ENCODE peak calls at places on chromosomes 6 and 20, in ten cellular contexts. T, P, X, H, J, S, E, G, F and I are unnamed samples. For H3K4me1 and H3K9me3, the result is how much of the 10 kb centered on the place peaks cover.

GRCh38 chr6:14824835-14825223 is 421.0 kb upstream of the JARID2 start:
- DNase-seq in T (no peak), P (no peak), X (no peak), H (no peak), J (no peak), S (no peak), E (no peak), G (no peak), F (no peak), I (no peak)

GRCh38 chr20:29318871-29319461 is 1938.5 kb upstream of the DEFB115 start:
- DNase-seq in T (no peak), P (no peak), X (no peak), H (no peak), J (no peak), S (no peak), E (no peak), G (no peak), F (no peak), I (no peak)

GRCh38 chr6:138724015-138724414 is 49.6 kb upstream of the CCDC28A start:
- DNase-seq in T (no peak), P (peak), X (no peak), H (peak), J (no peak), S (peak), E (no peak), G (no peak), F (no peak), I (no peak)

GRCh38 chr6:119856136-119856535 is 506.6 kb upstream of the MAN1A1 start:
- DNase-seq in T (no peak), P (no peak), X (peak), H (no peak), J (no peak), S (no peak), E (no peak), G (peak), F (no peak), I (no peak)

GRCh38 chr6:39493717-39494116 is 171.2 kb upstream of the KCNK16 start:
- DNase-seq in T (no peak), P (peak), X (no peak), H (no peak), J (no peak), S (no peak), E (no peak), G (no peak), F (peak), I (no peak)

GRCh38 chr20:48672324-48672723 is 155.5 kb downstream of the PREX1 start:
- DNase-seq in T (no peak), P (no peak), X (no peak), H (no peak), J (no peak), S (no peak), E (no peak), G (no peak), F (no peak), I (no peak)

GRCh38 chr6:44023586-44024454 is 103.4 kb downstream of the MRPL14 start:
- DNase-seq in T (no peak), P (no peak), X (no peak), H (peak), J (no peak), S (no peak), E (no peak), G (no peak), F (no peak), I (no peak)

GRCh38 chr20:61879694-61880093 is 186.0 kb downstream of the TAF4 start:
- DNase-seq in T (no peak), P (no peak), X (no peak), H (no peak), J (no peak), S (no peak), E (no peak), G (no peak), F (no peak), I (no peak)

GRCh38 chr20:53080969-53081871 is 109.1 kb downstream of the TSHZ2 start:
- DNase-seq in T (peak), P (peak), X (peak), H (peak), J (no peak), S (peak), E (peak), G (no peak), F (no peak), I (no peak)

GRCh38 chr6:166766769-166767168 is 139.7 kb upstream of the RPS6KA2 start:
- DNase-seq in T (no peak), P (no peak), X (no peak), H (no peak), J (peak), S (no peak), E (no peak), G (no peak), F (no peak), I (no peak)

GRCh38 chr6:150145830-150146229 is 3.0 kb downstream of the PPP1R14C start:
- DNase-seq in T (no peak), P (no peak), X (peak), H (no peak), J (no peak), S (no peak), E (no peak), G (no peak), F (no peak), I (no peak)
- H3K27ac ChIP-seq in T (no peak), P (peak), X (no peak), H (no peak), J (no peak), S (no peak), E (no peak), G (no peak), F (no peak), I (no peak)

GRCh38 chr20:45341579-45341938 is 6.7 kb downstream of the SDC4 start:
- DNase-seq in T (no peak), P (no peak), X (no peak), H (no peak), J (no peak), S (no peak), E (no peak), G (no peak), F (no peak), I (no peak)

GRCh38 chr20:45341939-45342862 is 6.0 kb downstream of the SDC4 start:
- DNase-seq in T (peak), P (peak), X (peak), H (peak), J (peak), S (peak), E (peak), G (no peak), F (peak), I (no peak)

GRCh38 chr20:45339799-45340198 is 8.4 kb downstream of the SDC4 start:
- DNase-seq in T (no peak), P (no peak), X (no peak), H (no peak), J (no peak), S (no peak), E (no peak), G (no peak), F (no peak), I (no peak)

GRCh38 chr20:45340236-45340847 is 7.9 kb downstream of the SDC4 start:
- DNase-seq in T (peak), P (no peak), X (no peak), H (peak), J (no peak), S (peak), E (no peak), G (peak), F (no peak), I (no peak)

DNA sequence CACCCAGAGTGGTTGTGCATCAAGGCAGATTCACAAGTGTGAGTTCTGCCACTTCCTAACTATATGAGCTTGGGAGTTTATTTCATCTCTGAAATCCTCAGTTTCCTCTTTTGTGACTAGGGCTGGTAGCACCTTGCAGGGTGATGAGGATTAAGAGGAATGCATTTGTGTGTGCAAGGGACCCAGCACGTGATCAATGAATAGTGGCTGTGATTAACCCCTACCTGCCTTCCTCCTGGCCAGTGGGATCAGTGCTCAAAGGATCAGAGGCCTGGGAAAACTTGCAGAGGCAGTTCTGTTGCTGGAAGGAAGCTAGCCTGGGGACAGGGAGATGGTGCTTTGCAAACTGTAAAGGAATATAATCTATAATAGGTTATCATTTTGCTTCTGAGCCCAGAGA is 7.3 kb downstream of the SDC4 start:
- DNase-seq in T (no peak), P (no peak), X (no peak), H (no peak), J (peak), S (peak), E (no peak), G (no peak), F (no peak), I (no peak)
- H3K4me1 ChIP-seq in T (half or more), P (half or more), X (half or more), H (half or more), J (under half), S (half or more), E (half or more), G (under half), F (under half), I (half or more)

GRCh38 chr20:56271974-56272373 is 23.4 kb downstream of the MC3R start:
- DNase-seq in T (no peak), P (no peak), X (no peak), H (no peak), J (no peak), S (no peak), E (no peak), G (no peak), F (no peak), I (no peak)

GRCh38 chr20:56268536-56268935 is 20.0 kb downstream of the MC3R start:
- DNase-seq in T (no peak), P (no peak), X (no peak), H (no peak), J (no peak), S (no peak), E (no peak), G (no peak), F (no peak), I (no peak)

GRCh38 chr20:56278205-56278604 is 29.7 kb downstream of the MC3R start:
- DNase-seq in T (no peak), P (no peak), X (no peak), H (no peak), J (no peak), S (no peak), E (no peak), G (no peak), F (no peak), I (no peak)

GRCh38 chr20:56274156-56274555 is 25.6 kb downstream of the MC3R start:
- DNase-seq in T (no peak), P (no peak), X (no peak), H (no peak), J (no peak), S (no peak), E (no peak), G (no peak), F (no peak), I (no peak)

DNA sequence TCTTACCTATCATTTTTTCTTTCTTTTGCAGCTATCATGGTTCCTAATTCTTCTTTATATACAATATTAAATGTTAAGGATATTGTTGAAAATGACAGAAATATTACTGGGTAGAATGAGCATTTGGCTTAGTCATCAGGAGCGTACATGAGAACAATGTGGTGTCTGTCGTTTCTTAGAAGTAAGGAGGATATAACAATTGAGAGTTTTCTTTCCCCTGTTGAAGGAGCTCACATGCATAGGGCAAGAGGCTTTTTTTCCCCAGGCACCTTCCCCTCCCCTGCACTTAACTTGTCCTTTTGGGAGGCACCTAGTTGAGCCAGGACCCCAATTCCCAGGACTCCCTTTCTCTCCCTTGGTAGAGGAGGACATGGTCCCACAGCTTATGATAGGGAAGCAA is 25.0 kb downstream of the MC3R start:
- DNase-seq in T (no peak), P (no peak), X (no peak), H (no peak), J (no peak), S (no peak), E (no peak), G (no peak), F (no peak), I (no peak)
- H3K9me3 ChIP-seq in T (under half), P (under half), X (under half), H (under half), J (half or more), S (under half), E (under half), G (under half), F (under half), I (under half)

GRCh38 chr6:87174078-87174579 is 18.8 kb downstream of the ZNF292 start:
- DNase-seq in T (no peak), P (no peak), X (no peak), H (no peak), J (no peak), S (no peak), E (no peak), G (peak), F (no peak), I (no peak)
- H3K27ac ChIP-seq in T (no peak), P (peak), X (no peak), H (no peak), J (no peak), S (no peak), E (no peak), G (peak), F (no peak), I (no peak)

GRCh38 chr6:56804996-56805395 is 149.9 kb upstream of the BEND6 start:
- DNase-seq in T (no peak), P (peak), X (peak), H (no peak), J (no peak), S (no peak), E (peak), G (no peak), F (no peak), I (no peak)
- H3K4me1 ChIP-seq in T (under half), P (under half), X (half or more), H (under half), J (under half), S (under half), E (under half), G (under half), F (under half), I (under half)

GRCh38 chr6:67544851-67545452 is 1090.1 kb upstream of the ADGRB3 start:
- DNase-seq in T (no peak), P (no peak), X (no peak), H (no peak), J (no peak), S (no peak), E (no peak), G (no peak), F (no peak), I (no peak)

GRCh38 chr6:67535946-67536345 is 1099.1 kb upstream of the ADGRB3 start:
- DNase-seq in T (no peak), P (peak), X (no peak), H (no peak), J (no peak), S (no peak), E (no peak), G (no peak), F (no peak), I (no peak)

GRCh38 chr6:67538032-67538431 is 1097.0 kb upstream of the ADGRB3 start:
- DNase-seq in T (no peak), P (no peak), X (no peak), H (no peak), J (no peak), S (no peak), E (no peak), G (no peak), F (no peak), I (no peak)

DNA sequence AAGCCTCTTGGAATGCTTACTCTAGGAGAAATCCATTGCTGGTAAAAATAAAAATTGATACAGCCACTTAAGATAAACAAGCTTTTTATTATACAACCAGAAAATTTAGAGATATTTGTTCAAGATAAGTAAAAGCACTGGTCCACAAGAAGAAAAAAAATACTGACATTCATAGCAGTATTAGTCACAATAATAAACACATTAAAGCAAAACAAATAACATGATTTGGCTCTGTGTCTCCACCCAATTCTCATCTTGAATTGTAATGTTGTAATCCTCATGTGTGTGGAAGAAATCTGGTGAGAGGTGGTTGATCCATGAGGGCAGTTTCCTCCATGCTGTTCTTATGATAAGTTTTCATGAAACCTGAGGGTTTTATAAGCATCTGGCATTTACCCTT is 1093.5 kb upstream of the ADGRB3 start:
- DNase-seq in T (no peak), P (no peak), X (peak), H (no peak), J (no peak), S (no peak), E (no peak), G (no peak), F (no peak), I (no peak)
- H3K9me3 ChIP-seq in T (under half), P (under half), X (under half), H (under half), J (under half), S (half or more), E (under half), G (under half), F (under half), I (under half)